ENCODE peak calls at places on chromosomes 6 and 20, in nine cellular contexts. One of them, this sample, is unnamed.

GRCh38 chr20:58077282-58077681 is 151.2 kb downstream of the ANKRD60 start:
- DNase-seq in HL-60: no peak
- DNase-seq in transverse colon: no peak
- DNase-seq in psoas muscle: no peak
- DNase-seq in neural progenitor cell: no peak
- DNase-seq in brain microvascular endothelial cell: no peak
- DNase-seq in uterus: no peak
- DNase-seq in prostate gland: no peak
- DNase-seq in A549: no peak
- DNase-seq in this sample: peak; percentile 9

GRCh38 chr6:162785632-162786242 is 58.0 kb downstream of the PACRG start:
- DNase-seq in HL-60: no peak
- DNase-seq in prostate gland: no peak
- DNase-seq in neural progenitor cell: no peak
- DNase-seq in brain microvascular endothelial cell: no peak
- DNase-seq in A549: no peak
- DNase-seq in uterus: no peak
- DNase-seq in psoas muscle: no peak
- DNase-seq in transverse colon: no peak
- DNase-seq in this sample: no peak

GRCh38 chr6:132188865-132189264 is 212.4 kb downstream of the MOXD1 start:
- DNase-seq in prostate gland: no peak
- DNase-seq in uterus: no peak
- DNase-seq in brain microvascular endothelial cell: peak; percentile 47
- DNase-seq in psoas muscle: no peak
- DNase-seq in A549: no peak
- DNase-seq in transverse colon: no peak
- DNase-seq in HL-60: no peak
- DNase-seq in neural progenitor cell: no peak
- DNase-seq in this sample: no peak

GRCh38 chr6:39951716-39952115 is 17.5 kb upstream of the MOCS1 start:
- DNase-seq in brain microvascular endothelial cell: no peak
- DNase-seq in HL-60: no peak
- DNase-seq in transverse colon: no peak
- DNase-seq in uterus: no peak
- DNase-seq in A549: no peak
- DNase-seq in neural progenitor cell: no peak
- DNase-seq in prostate gland: no peak
- DNase-seq in psoas muscle: no peak
- DNase-seq in this sample: no peak

GRCh38 chr6:166728884-166729530 is 102.0 kb upstream of the RPS6KA2 start:
- DNase-seq in brain microvascular endothelial cell: no peak
- DNase-seq in A549: no peak
- DNase-seq in HL-60: no peak
- DNase-seq in uterus: no peak
- DNase-seq in prostate gland: no peak
- DNase-seq in neural progenitor cell: no peak
- DNase-seq in transverse colon: no peak
- DNase-seq in psoas muscle: no peak
- DNase-seq in this sample: peak; percentile 59

GRCh38 chr6:155080876-155081845 is 86.0 kb downstream of the TIAM2 start:
- DNase-seq in psoas muscle: no peak
- DNase-seq in HL-60: no peak
- DNase-seq in brain microvascular endothelial cell: no peak
- DNase-seq in uterus: no peak
- DNase-seq in neural progenitor cell: peak; percentile 32
- DNase-seq in prostate gland: no peak
- DNase-seq in transverse colon: no peak
- DNase-seq in A549: no peak
- DNase-seq in this sample: no peak

GRCh38 chr6:32291549-32291948 is 67.7 kb upstream of the NOTCH4 start:
- DNase-seq in uterus: no peak
- DNase-seq in A549: no peak
- DNase-seq in neural progenitor cell: no peak
- DNase-seq in prostate gland: no peak
- DNase-seq in brain microvascular endothelial cell: no peak
- DNase-seq in transverse colon: no peak
- DNase-seq in psoas muscle: no peak
- DNase-seq in HL-60: no peak
- DNase-seq in this sample: no peak

GRCh38 chr20:25044660-25045342 is 13.1 kb downstream of the ACSS1 start:
- DNase-seq in neural progenitor cell: no peak
- DNase-seq in uterus: no peak
- DNase-seq in HL-60: no peak
- DNase-seq in transverse colon: no peak
- DNase-seq in A549: no peak
- DNase-seq in psoas muscle: peak; percentile 31
- DNase-seq in brain microvascular endothelial cell: no peak
- DNase-seq in prostate gland: no peak
- DNase-seq in this sample: peak; percentile 75

GRCh38 chr6:34792605-34793500 is 970 bp downstream of the BLTP3A start:
- DNase-seq in prostate gland: peak; percentile 28
- DNase-seq in neural progenitor cell: peak; percentile 39
- DNase-seq in HL-60: peak; percentile 55
- DNase-seq in psoas muscle: peak; percentile 36
- DNase-seq in brain microvascular endothelial cell: peak; percentile 28
- DNase-seq in uterus: peak; percentile 37
- DNase-seq in A549: peak; percentile 23
- DNase-seq in transverse colon: peak; percentile 25
- DNase-seq in this sample: no peak

GRCh38 chr6:73062121-73062520 is 163.2 kb downstream of the KHDC1L start:
- DNase-seq in uterus: no peak
- DNase-seq in prostate gland: no peak
- DNase-seq in brain microvascular endothelial cell: no peak
- DNase-seq in A549: no peak
- DNase-seq in psoas muscle: no peak
- DNase-seq in neural progenitor cell: no peak
- DNase-seq in transverse colon: no peak
- DNase-seq in HL-60: no peak
- DNase-seq in this sample: no peak

GRCh38 chr6:31058128-31058894 is 48.0 kb downstream of the MUC22 start:
- DNase-seq in prostate gland: no peak
- DNase-seq in HL-60: peak; percentile 15
- DNase-seq in transverse colon: no peak
- DNase-seq in brain microvascular endothelial cell: peak; percentile 78
- DNase-seq in psoas muscle: no peak
- DNase-seq in neural progenitor cell: peak; percentile 83
- DNase-seq in A549: peak; percentile 68
- DNase-seq in uterus: no peak
- DNase-seq in this sample: no peak

GRCh38 chr6:31557443-31558317 is 10.3 kb downstream of the NFKBIL1 start:
- DNase-seq in neural progenitor cell: no peak
- DNase-seq in transverse colon: no peak
- DNase-seq in psoas muscle: no peak
- DNase-seq in HL-60: peak; percentile 59
- DNase-seq in brain microvascular endothelial cell: no peak
- DNase-seq in uterus: no peak
- DNase-seq in A549: no peak
- DNase-seq in prostate gland: no peak
- DNase-seq in this sample: no peak

GRCh38 chr20:50415516-50416268 is 94.5 kb upstream of the PTPN1 start:
- DNase-seq in brain microvascular endothelial cell: peak; percentile 83
- DNase-seq in neural progenitor cell: peak; percentile 38
- DNase-seq in A549: peak; percentile 87
- DNase-seq in prostate gland: peak; percentile 100
- DNase-seq in HL-60: no peak
- DNase-seq in psoas muscle: peak; percentile 100
- DNase-seq in transverse colon: peak; percentile 98
- DNase-seq in uterus: peak; percentile 99
- DNase-seq in this sample: peak; percentile 100

GRCh38 chr6:47221565-47221964 is 88.1 kb downstream of the TNFRSF21 start:
- DNase-seq in prostate gland: no peak
- DNase-seq in HL-60: no peak
- DNase-seq in brain microvascular endothelial cell: no peak
- DNase-seq in A549: no peak
- DNase-seq in neural progenitor cell: peak; percentile 16
- DNase-seq in uterus: no peak
- DNase-seq in psoas muscle: no peak
- DNase-seq in transverse colon: no peak
- DNase-seq in this sample: no peak

GRCh38 chr20:46088409-46089075 is 1.2 kb downstream of the NCOA5 start:
- DNase-seq in psoas muscle: no peak
- DNase-seq in HL-60: no peak
- DNase-seq in prostate gland: no peak
- DNase-seq in A549: peak; percentile 22
- DNase-seq in transverse colon: no peak
- DNase-seq in brain microvascular endothelial cell: no peak
- DNase-seq in uterus: no peak
- DNase-seq in neural progenitor cell: peak; percentile 26
- DNase-seq in this sample: no peak

DNA sequence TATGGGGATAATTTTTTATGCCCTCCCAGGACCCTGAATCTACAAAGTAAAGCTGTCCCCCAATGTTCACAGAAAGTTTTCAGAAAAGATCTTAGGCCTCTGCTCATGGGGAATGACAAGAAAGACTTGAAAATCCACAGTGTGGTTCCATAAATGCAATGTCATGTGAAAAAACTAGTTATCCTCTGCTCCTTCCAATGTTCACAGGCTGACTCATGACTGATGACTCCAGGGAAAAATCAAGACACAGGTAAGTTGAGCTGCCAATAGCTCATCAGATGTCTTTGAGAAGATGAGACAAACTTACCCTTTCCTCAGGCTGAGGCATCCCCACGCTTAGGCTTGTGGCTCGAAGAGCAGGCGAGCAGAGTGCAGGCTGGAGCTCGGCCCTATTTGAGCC is 14.8 kb upstream of the BCLAF1 start:
- DNase-seq in uterus: no peak
- DNase-seq in transverse colon: no peak
- DNase-seq in prostate gland: no peak
- DNase-seq in psoas muscle: no peak
- DNase-seq in HL-60: no peak
- DNase-seq in A549: no peak
- DNase-seq in neural progenitor cell: no peak
- DNase-seq in brain microvascular endothelial cell: no peak
- DNase-seq in this sample: no peak
- H3K27ac ChIP-seq in uterus: no peak overlapping the region
- H3K27ac ChIP-seq in transverse colon: no peak overlapping the region
- H3K27ac ChIP-seq in prostate gland: no peak overlapping the region
- H3K27ac ChIP-seq in psoas muscle: no peak overlapping the region
- H3K27ac ChIP-seq in HL-60: no peak overlapping the region
- H3K27ac ChIP-seq in A549: no peak overlapping the region
- H3K27ac ChIP-seq in neural progenitor cell: no peak overlapping the region
- H3K27ac ChIP-seq in brain microvascular endothelial cell: no peak overlapping the region
- H3K27ac ChIP-seq in this sample: no peak overlapping the region

GRCh38 chr6:157644043-157644810 is 178.8 kb upstream of the SNX9 start:
- DNase-seq in psoas muscle: no peak
- DNase-seq in A549: peak; percentile 25
- DNase-seq in transverse colon: no peak
- DNase-seq in brain microvascular endothelial cell: no peak
- DNase-seq in HL-60: no peak
- DNase-seq in uterus: no peak
- DNase-seq in prostate gland: no peak
- DNase-seq in neural progenitor cell: no peak
- DNase-seq in this sample: no peak
- TF ChIP-seq CTCF in psoas muscle: no peak
- TF ChIP-seq CTCF in A549: peak; percentile 18
- TF ChIP-seq CTCF in transverse colon: no peak
- TF ChIP-seq CTCF in brain microvascular endothelial cell: peak; percentile 42
- TF ChIP-seq CTCF in HL-60: no peak
- TF ChIP-seq CTCF in uterus: peak; percentile 25
- TF ChIP-seq CTCF in prostate gland: no peak
- TF ChIP-seq CTCF in neural progenitor cell: no peak
- TF ChIP-seq CTCF in this sample: no peak

GRCh38 chr6:104601008-104601745 is 258.5 kb downstream of the HACE1 start:
- DNase-seq in uterus: no peak
- DNase-seq in psoas muscle: no peak
- DNase-seq in transverse colon: no peak
- DNase-seq in HL-60: no peak
- DNase-seq in brain microvascular endothelial cell: no peak
- DNase-seq in prostate gland: no peak
- DNase-seq in neural progenitor cell: no peak
- DNase-seq in A549: no peak
- DNase-seq in this sample: no peak
- H3K27ac ChIP-seq in uterus: no peak overlapping the region
- H3K27ac ChIP-seq in psoas muscle: no peak overlapping the region
- H3K27ac ChIP-seq in transverse colon: no peak overlapping the region
- H3K27ac ChIP-seq in HL-60: no peak overlapping the region
- H3K27ac ChIP-seq in brain microvascular endothelial cell: no peak overlapping the region
- H3K27ac ChIP-seq in prostate gland: no peak overlapping the region
- H3K27ac ChIP-seq in neural progenitor cell: no peak overlapping the region
- H3K27ac ChIP-seq in A549: no peak overlapping the region
- H3K27ac ChIP-seq in this sample: no peak overlapping the region

DNA sequence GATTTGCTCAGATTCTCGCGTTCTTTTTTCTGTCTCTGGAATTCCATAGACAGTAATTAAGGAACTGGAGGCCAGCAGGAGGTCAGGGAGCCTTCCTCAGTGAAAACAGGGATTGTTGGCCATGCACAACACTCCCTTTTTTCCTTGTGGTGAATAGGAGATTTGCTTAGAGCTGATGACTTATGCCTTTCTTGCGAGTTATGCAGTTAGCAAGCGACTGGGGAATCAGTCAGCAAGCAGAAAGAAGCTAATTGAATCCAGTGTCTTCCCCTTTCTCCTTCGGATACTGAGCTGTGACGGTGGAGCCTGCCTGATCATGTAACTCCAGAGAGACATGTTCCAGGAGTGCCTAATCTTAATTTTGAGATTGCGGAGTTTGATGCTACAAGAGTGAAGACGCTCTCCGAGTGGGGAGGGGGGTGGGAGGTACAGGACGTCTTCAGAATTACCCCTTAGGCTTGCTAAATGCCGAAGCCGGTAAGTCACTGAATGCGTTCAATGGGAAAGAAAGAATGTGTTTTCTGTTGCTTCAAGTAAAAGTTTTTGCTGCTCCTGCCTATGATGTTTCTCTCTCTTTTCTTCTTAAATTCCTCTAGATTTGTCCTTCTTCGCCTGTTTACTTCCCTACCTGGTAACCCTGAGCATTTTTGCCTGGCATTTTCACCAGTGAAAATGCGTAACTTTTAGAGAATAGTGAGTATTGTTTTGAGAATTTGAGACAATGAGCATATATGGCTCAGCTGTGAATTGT is 165.9 kb downstream of the SASH1 start:
- DNase-seq in prostate gland: no peak
- DNase-seq in transverse colon: no peak
- DNase-seq in psoas muscle: no peak
- DNase-seq in neural progenitor cell: peak; percentile 84
- DNase-seq in uterus: no peak
- DNase-seq in brain microvascular endothelial cell: no peak
- DNase-seq in HL-60: no peak
- DNase-seq in A549: no peak
- DNase-seq in this sample: no peak
- TF ChIP-seq CTCF in prostate gland: no peak
- TF ChIP-seq CTCF in transverse colon: no peak
- TF ChIP-seq CTCF in psoas muscle: no peak
- TF ChIP-seq CTCF in neural progenitor cell: no peak
- TF ChIP-seq CTCF in uterus: no peak
- TF ChIP-seq CTCF in brain microvascular endothelial cell: peak; percentile 31
- TF ChIP-seq CTCF in HL-60: no peak
- TF ChIP-seq CTCF in A549: no peak
- TF ChIP-seq CTCF in this sample: no peak

This sample was measured in coronary artery.